ENCODE peak calls at places on chromosomes 7 and 10, in five cellular contexts. One of them, this sample, is unnamed.
A peak's percentile ranks its signal among the peaks of the same experiment; 100 is the strongest.

GRCh38 chr7:76314042-76314721 is 11.7 kb downstream of the HSPB1 start:
- DNase-seq in H9: peak; percentile 98
- DNase-seq in neuronal stem cell: peak; percentile 91
- DNase-seq in H1: peak; percentile 95
- DNase-seq in mesenchymal stem cell: peak; percentile 90
- DNase-seq in this sample: peak; percentile 97

GRCh38 chr10:131843881-131844284 is 56.9 kb upstream of the PPP2R2D start:
- DNase-seq in H9: peak; percentile 18
- DNase-seq in neuronal stem cell: no peak
- DNase-seq in H1: no peak
- DNase-seq in mesenchymal stem cell: no peak
- DNase-seq in this sample: no peak

GRCh38 chr7:77368974-77369373 is 47.2 kb downstream of the GSAP start:
- DNase-seq in H9: no peak
- DNase-seq in neuronal stem cell: no peak
- DNase-seq in H1: no peak
- DNase-seq in mesenchymal stem cell: no peak
- DNase-seq in this sample: no peak

GRCh38 chr7:23927709-23928108 is 217.7 kb downstream of the STK31 start:
- DNase-seq in H9: no peak
- DNase-seq in neuronal stem cell: no peak
- DNase-seq in H1: no peak
- DNase-seq in mesenchymal stem cell: no peak
- DNase-seq in this sample: no peak

GRCh38 chr10:43251664-43252165 is 15.2 kb downstream of the RASGEF1A start:
- DNase-seq in H9: peak; percentile 23
- DNase-seq in neuronal stem cell: no peak
- DNase-seq in H1: no peak
- DNase-seq in mesenchymal stem cell: no peak
- DNase-seq in this sample: no peak

GRCh38 chr7:87581723-87582122 is 19.0 kb downstream of the ABCB1 start:
- DNase-seq in H9: no peak
- DNase-seq in neuronal stem cell: no peak
- DNase-seq in H1: no peak
- DNase-seq in mesenchymal stem cell: no peak
- DNase-seq in this sample: no peak

GRCh38 chr10:118310822-118311221 is 31.3 kb downstream of the FAM204A start:
- DNase-seq in H9: no peak
- DNase-seq in neuronal stem cell: no peak
- DNase-seq in H1: no peak
- DNase-seq in mesenchymal stem cell: peak; percentile 44
- DNase-seq in this sample: peak; percentile 69

GRCh38 chr10:97016728-97017473 is 168.9 kb downstream of the SLIT1 start:
- DNase-seq in H9: peak; percentile 20
- DNase-seq in neuronal stem cell: no peak
- DNase-seq in H1: no peak
- DNase-seq in mesenchymal stem cell: no peak
- DNase-seq in this sample: no peak

GRCh38 chr10:124741281-124741921 is 2.8 kb downstream of the FAM53B start:
- DNase-seq in H9: peak; percentile 85
- DNase-seq in neuronal stem cell: peak; percentile 79
- DNase-seq in H1: no peak
- DNase-seq in mesenchymal stem cell: peak; percentile 85
- DNase-seq in this sample: peak; percentile 76

GRCh38 chr10:110641256-110641655 is 2.9 kb upstream of the RBM20 start:
- DNase-seq in H9: peak; percentile 88
- DNase-seq in neuronal stem cell: no peak
- DNase-seq in H1: no peak
- DNase-seq in mesenchymal stem cell: peak; percentile 58
- DNase-seq in this sample: no peak

GRCh38 chr10:28120795-28121194 is 121.9 kb upstream of the ODAD2 start:
- DNase-seq in H9: no peak
- DNase-seq in neuronal stem cell: no peak
- DNase-seq in H1: no peak
- DNase-seq in mesenchymal stem cell: no peak
- DNase-seq in this sample: no peak

GRCh38 chr10:56286096-56286495 is 75.0 kb downstream of the ZWINT start:
- DNase-seq in H9: no peak
- DNase-seq in neuronal stem cell: no peak
- DNase-seq in H1: no peak
- DNase-seq in mesenchymal stem cell: no peak
- DNase-seq in this sample: no peak

GRCh38 chr7:15358112-15358511 is 203.7 kb downstream of the AGMO start:
- DNase-seq in H9: no peak
- DNase-seq in neuronal stem cell: no peak
- DNase-seq in H1: no peak
- DNase-seq in mesenchymal stem cell: no peak
- DNase-seq in this sample: no peak

GRCh38 chr10:117005454-117006055 is 568 bp upstream of the SHTN1 start:
- DNase-seq in H9: peak; percentile 65
- DNase-seq in neuronal stem cell: peak; percentile 26
- DNase-seq in H1: no peak
- DNase-seq in mesenchymal stem cell: peak; percentile 29
- DNase-seq in this sample: peak; percentile 31

GRCh38 chr10:61747341-61747740 is 84.6 kb downstream of the CABCOCO1 start:
- DNase-seq in H9: no peak
- DNase-seq in neuronal stem cell: no peak
- DNase-seq in H1: no peak
- DNase-seq in mesenchymal stem cell: no peak
- DNase-seq in this sample: peak; percentile 80

GRCh38 chr7:1928555-1929348 is 258.7 kb downstream of the ELFN1 start:
- DNase-seq in H9: no peak
- DNase-seq in neuronal stem cell: no peak
- DNase-seq in H1: no peak
- DNase-seq in mesenchymal stem cell: no peak
- DNase-seq in this sample: no peak

GRCh38 chr7:108497082-108497725 is 28.7 kb downstream of the PNPLA8 start:
- DNase-seq in H9: no peak
- DNase-seq in neuronal stem cell: peak; percentile 50
- DNase-seq in H1: no peak
- DNase-seq in mesenchymal stem cell: peak; percentile 60
- DNase-seq in this sample: peak; percentile 83

GRCh38 chr10:75740541-75740940 is 309.1 kb downstream of the LRMDA start:
- DNase-seq in H9: no peak
- DNase-seq in neuronal stem cell: no peak
- DNase-seq in H1: no peak
- DNase-seq in mesenchymal stem cell: no peak
- DNase-seq in this sample: no peak

GRCh38 chr10:121952226-121952625 is 22.8 kb downstream of the NSMCE4A start:
- DNase-seq in H9: no peak
- DNase-seq in neuronal stem cell: no peak
- DNase-seq in H1: no peak
- DNase-seq in mesenchymal stem cell: no peak
- DNase-seq in this sample: no peak

GRCh38 chr10:14904316-14904732 is 25.7 kb downstream of the SUV39H2 start:
- DNase-seq in H9: no peak
- DNase-seq in neuronal stem cell: no peak
- DNase-seq in H1: no peak
- DNase-seq in mesenchymal stem cell: peak; percentile 51
- DNase-seq in this sample: peak; percentile 70

GRCh38 chr10:99854860-99855259 is 72.4 kb downstream of the ABCC2 start:
- DNase-seq in H9: no peak
- DNase-seq in neuronal stem cell: no peak
- DNase-seq in H1: no peak
- DNase-seq in mesenchymal stem cell: peak; percentile 84
- DNase-seq in this sample: peak; percentile 46

GRCh38 chr7:15556706-15557105 is 5.1 kb downstream of the AGMO start:
- DNase-seq in H9: no peak
- DNase-seq in neuronal stem cell: no peak
- DNase-seq in H1: no peak
- DNase-seq in mesenchymal stem cell: no peak
- DNase-seq in this sample: no peak

GRCh38 chr7:140681766-140682165 is 9.0 kb downstream of the ADCK2 start:
- DNase-seq in H9: no peak
- DNase-seq in neuronal stem cell: no peak
- DNase-seq in H1: no peak
- DNase-seq in mesenchymal stem cell: no peak
- DNase-seq in this sample: no peak

GRCh38 chr7:1564603-1565022 is 5.2 kb downstream of the PSMG3 start:
- DNase-seq in H9: no peak
- DNase-seq in neuronal stem cell: no peak
- DNase-seq in H1: no peak
- DNase-seq in mesenchymal stem cell: no peak
- DNase-seq in this sample: peak; percentile 75

GRCh38 chr7:128791121-128791967 is 424 bp upstream of the CCDC136 start:
- DNase-seq in H9: peak; percentile 79
- DNase-seq in neuronal stem cell: peak; percentile 75
- DNase-seq in H1: no peak
- DNase-seq in mesenchymal stem cell: peak; percentile 54
- DNase-seq in this sample: peak; percentile 57

GRCh38 chr10:42707229-42707628 is 68.9 kb upstream of the ZNF33B start:
- DNase-seq in H9: no peak
- DNase-seq in neuronal stem cell: no peak
- DNase-seq in H1: no peak
- DNase-seq in mesenchymal stem cell: no peak
- DNase-seq in this sample: no peak

GRCh38 chr10:49844775-49845561 is 82.8 kb upstream of the OGDHL start:
- DNase-seq in H9: no peak
- DNase-seq in neuronal stem cell: no peak
- DNase-seq in H1: no peak
- DNase-seq in mesenchymal stem cell: peak; percentile 76
- DNase-seq in this sample: no peak

GRCh38 chr7:68547181-68547580 is 1051.1 kb upstream of the AUTS2 start:
- DNase-seq in H9: no peak
- DNase-seq in neuronal stem cell: no peak
- DNase-seq in H1: no peak
- DNase-seq in mesenchymal stem cell: no peak
- DNase-seq in this sample: no peak

GRCh38 chr7:142110638-142111037 is 880 bp upstream of the MGAM2 start:
- DNase-seq in H9: no peak
- DNase-seq in neuronal stem cell: no peak
- DNase-seq in H1: no peak
- DNase-seq in mesenchymal stem cell: no peak
- DNase-seq in this sample: no peak

GRCh38 chr10:28677889-28678686 is 767 bp downstream of the BAMBI start:
- DNase-seq in H9: peak; percentile 42
- DNase-seq in neuronal stem cell: no peak
- DNase-seq in H1: no peak
- DNase-seq in mesenchymal stem cell: peak; percentile 37
- DNase-seq in this sample: peak; percentile 65

GRCh38 chr7:47458486-47458885 is 123.4 kb downstream of the TNS3 start:
- DNase-seq in H9: no peak
- DNase-seq in neuronal stem cell: no peak
- DNase-seq in H1: no peak
- DNase-seq in mesenchymal stem cell: no peak
- DNase-seq in this sample: no peak

GRCh38 chr7:148884299-148885022 is 370 bp upstream of the EZH2 start:
- DNase-seq in H9: peak; percentile 83
- DNase-seq in neuronal stem cell: peak; percentile 90
- DNase-seq in H1: peak; percentile 56
- DNase-seq in mesenchymal stem cell: peak; percentile 92
- DNase-seq in this sample: peak; percentile 92
- H3K9ac ChIP-seq in H9: peak overlapping the region; percentile 49
- H3K9ac ChIP-seq in neuronal stem cell: peak overlapping the region; percentile 81
- H3K9ac ChIP-seq in H1: peak overlapping the region; percentile 86
- H3K9ac ChIP-seq in mesenchymal stem cell: peak overlapping the region; percentile 83
- H3K9ac ChIP-seq in this sample: peak overlapping the region; percentile 96

GRCh38 chr7:22697322-22697859 is 29.6 kb upstream of the IL6 start:
- DNase-seq in H9: no peak
- DNase-seq in neuronal stem cell: no peak
- DNase-seq in H1: no peak
- DNase-seq in mesenchymal stem cell: no peak
- DNase-seq in this sample: peak; percentile 60

GRCh38 chr7:22700559-22701002 is 26.4 kb upstream of the IL6 start:
- DNase-seq in H9: no peak
- DNase-seq in neuronal stem cell: no peak
- DNase-seq in H1: no peak
- DNase-seq in mesenchymal stem cell: peak; percentile 85
- DNase-seq in this sample: no peak

GRCh38 chr7:22698762-22699161 is 28.2 kb upstream of the IL6 start:
- DNase-seq in H9: no peak
- DNase-seq in neuronal stem cell: no peak
- DNase-seq in H1: no peak
- DNase-seq in mesenchymal stem cell: no peak
- DNase-seq in this sample: peak; percentile 23

GRCh38 chr7:22697897-22698645 is 28.9 kb upstream of the IL6 start:
- DNase-seq in H9: no peak
- DNase-seq in neuronal stem cell: no peak
- DNase-seq in H1: no peak
- DNase-seq in mesenchymal stem cell: no peak
- DNase-seq in this sample: peak; percentile 93

GRCh38 chr7:22702516-22702915 is 24.5 kb upstream of the IL6 start:
- DNase-seq in H9: no peak
- DNase-seq in neuronal stem cell: no peak
- DNase-seq in H1: no peak
- DNase-seq in mesenchymal stem cell: no peak
- DNase-seq in this sample: no peak
- H3K18ac ChIP-seq in H9: no peak overlapping the region
- H3K18ac ChIP-seq in neuronal stem cell: no peak overlapping the region
- H3K18ac ChIP-seq in H1: no peak overlapping the region
- H3K18ac ChIP-seq in mesenchymal stem cell: no peak overlapping the region
- H3K18ac ChIP-seq in this sample: no peak overlapping the region

GRCh38 chr10:59340279-59340678 is 22.1 kb downstream of the FAM13C start:
- DNase-seq in H9: no peak
- DNase-seq in neuronal stem cell: no peak
- DNase-seq in H1: no peak
- DNase-seq in mesenchymal stem cell: no peak
- DNase-seq in this sample: no peak
- H2BK12ac ChIP-seq in H9: no peak overlapping the region
- H2BK12ac ChIP-seq in neuronal stem cell: no peak overlapping the region
- H2BK12ac ChIP-seq in H1: no peak overlapping the region
- H2BK12ac ChIP-seq in mesenchymal stem cell: no peak overlapping the region
- H2BK12ac ChIP-seq in this sample: no peak overlapping the region

GRCh38 chr7:100476108-100476780 is 2.8 kb downstream of the TSC22D4 start:
- DNase-seq in H9: no peak
- DNase-seq in neuronal stem cell: no peak
- DNase-seq in H1: no peak
- DNase-seq in mesenchymal stem cell: no peak
- DNase-seq in this sample: no peak
- H3K9ac ChIP-seq in H9: no peak overlapping the region
- H3K9ac ChIP-seq in neuronal stem cell: peak overlapping the region; percentile 55
- H3K9ac ChIP-seq in H1: no peak overlapping the region
- H3K9ac ChIP-seq in mesenchymal stem cell: peak overlapping the region; percentile 96
- H3K9ac ChIP-seq in this sample: no peak overlapping the region

DNA sequence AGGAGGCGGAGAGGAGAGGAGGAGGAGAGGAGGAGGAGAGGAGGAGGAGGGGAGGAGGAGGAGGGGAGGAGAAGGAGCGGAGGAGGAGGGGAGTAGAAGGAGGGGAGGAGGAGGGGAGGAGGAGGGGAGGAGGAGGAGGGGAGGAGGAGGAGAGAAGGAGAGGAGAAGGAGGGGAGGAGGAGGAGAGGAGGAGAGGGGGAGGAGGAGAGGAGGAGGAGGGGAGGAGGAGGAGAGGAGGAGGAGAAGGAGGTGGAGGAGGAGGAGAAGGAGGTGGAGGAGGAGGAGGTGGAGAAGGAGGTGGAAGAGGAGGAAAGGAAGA is 15.5 kb upstream of the CRCP start:
- DNase-seq in H9: no peak
- DNase-seq in neuronal stem cell: no peak
- DNase-seq in H1: no peak
- DNase-seq in mesenchymal stem cell: no peak
- DNase-seq in this sample: no peak
- H3K18ac ChIP-seq in H9: no peak overlapping the region
- H3K18ac ChIP-seq in neuronal stem cell: no peak overlapping the region
- H3K18ac ChIP-seq in H1: no peak overlapping the region
- H3K18ac ChIP-seq in mesenchymal stem cell: no peak overlapping the region
- H3K18ac ChIP-seq in this sample: no peak overlapping the region

GRCh38 chr7:29371472-29371871 is 176.9 kb downstream of the CHN2 start:
- DNase-seq in H9: no peak
- DNase-seq in neuronal stem cell: no peak
- DNase-seq in H1: no peak
- DNase-seq in mesenchymal stem cell: no peak
- DNase-seq in this sample: no peak
- H2BK12ac ChIP-seq in H9: no peak overlapping the region
- H2BK12ac ChIP-seq in neuronal stem cell: no peak overlapping the region
- H2BK12ac ChIP-seq in H1: no peak overlapping the region
- H2BK12ac ChIP-seq in mesenchymal stem cell: no peak overlapping the region
- H2BK12ac ChIP-seq in this sample: no peak overlapping the region

GRCh38 chr10:17645591-17646345 is 1.8 kb downstream of the STAM start:
- DNase-seq in H9: no peak
- DNase-seq in neuronal stem cell: no peak
- DNase-seq in H1: no peak
- DNase-seq in mesenchymal stem cell: no peak
- DNase-seq in this sample: no peak
- H3K9ac ChIP-seq in H9: peak overlapping the region; percentile 19
- H3K9ac ChIP-seq in neuronal stem cell: no peak overlapping the region
- H3K9ac ChIP-seq in H1: no peak overlapping the region
- H3K9ac ChIP-seq in mesenchymal stem cell: peak overlapping the region; percentile 99
- H3K9ac ChIP-seq in this sample: no peak overlapping the region